ENCODE peak calls at places on chromosomes 13 and 19, in five cellular contexts. One of them, this sample, is unnamed.

GRCh38 chr19:45767881-45768643 is 990 bp downstream of the SIX5 start:
- DNase-seq in NT2/D1: no peak
- DNase-seq in endodermal cell: peak
- DNase-seq in GM23248: peak
- DNase-seq in cardiac muscle cell: peak
- DNase-seq in this sample: peak

GRCh38 chr13:25170554-25171107 is 1.5 kb downstream of the AMER2 start:
- DNase-seq in NT2/D1: no peak
- DNase-seq in endodermal cell: peak
- DNase-seq in GM23248: peak
- DNase-seq in cardiac muscle cell: peak
- DNase-seq in this sample: no peak

GRCh38 chr19:45448887-45449299 is 18.9 kb upstream of the FOSB start:
- DNase-seq in NT2/D1: no peak
- DNase-seq in endodermal cell: no peak
- DNase-seq in GM23248: peak
- DNase-seq in cardiac muscle cell: no peak
- DNase-seq in this sample: no peak

GRCh38 chr13:32549788-32550187 is 11.2 kb upstream of the N4BP2L2 start:
- DNase-seq in NT2/D1: no peak
- DNase-seq in endodermal cell: no peak
- DNase-seq in GM23248: no peak
- DNase-seq in cardiac muscle cell: no peak
- DNase-seq in this sample: no peak

GRCh38 chr19:40717880-40718773 is 1.2 kb downstream of the ITPKC start:
- DNase-seq in NT2/D1: no peak
- DNase-seq in endodermal cell: peak
- DNase-seq in GM23248: peak
- DNase-seq in cardiac muscle cell: peak
- DNase-seq in this sample: peak

GRCh38 chr13:98957731-98958442 is 20.0 kb downstream of the DOCK9 start:
- DNase-seq in NT2/D1: no peak
- DNase-seq in endodermal cell: no peak
- DNase-seq in GM23248: no peak
- DNase-seq in cardiac muscle cell: no peak
- DNase-seq in this sample: no peak

GRCh38 chr13:29767006-29767405 is 83.4 kb downstream of the UBL3 start:
- DNase-seq in NT2/D1: no peak
- DNase-seq in endodermal cell: no peak
- DNase-seq in GM23248: peak
- DNase-seq in cardiac muscle cell: no peak
- DNase-seq in this sample: no peak

GRCh38 chr13:31452525-31452924 is 252.8 kb downstream of the B3GLCT start:
- DNase-seq in NT2/D1: no peak
- DNase-seq in endodermal cell: no peak
- DNase-seq in GM23248: no peak
- DNase-seq in cardiac muscle cell: no peak
- DNase-seq in this sample: no peak

GRCh38 chr13:73698859-73699258 is 435.3 kb downstream of the KLF12 start:
- DNase-seq in NT2/D1: no peak
- DNase-seq in endodermal cell: no peak
- DNase-seq in GM23248: peak
- DNase-seq in cardiac muscle cell: no peak
- DNase-seq in this sample: no peak

GRCh38 chr13:36904219-36904618 is 15.8 kb downstream of the SMAD9 start:
- DNase-seq in NT2/D1: no peak
- DNase-seq in endodermal cell: no peak
- DNase-seq in GM23248: no peak
- DNase-seq in cardiac muscle cell: no peak
- DNase-seq in this sample: no peak

GRCh38 chr13:92074658-92075057 is 676.2 kb downstream of the GPC5 start:
- DNase-seq in NT2/D1: no peak
- DNase-seq in endodermal cell: peak
- DNase-seq in GM23248: no peak
- DNase-seq in cardiac muscle cell: peak
- DNase-seq in this sample: no peak

GRCh38 chr13:111265006-111265700 is 55.3 kb upstream of the TEX29 start:
- DNase-seq in NT2/D1: no peak
- DNase-seq in endodermal cell: peak
- DNase-seq in GM23248: no peak
- DNase-seq in cardiac muscle cell: no peak
- DNase-seq in this sample: no peak

GRCh38 chr19:41753936-41754529 is 1.3 kb upstream of the CEACAM6 start:
- DNase-seq in NT2/D1: no peak
- DNase-seq in endodermal cell: peak
- DNase-seq in GM23248: peak
- DNase-seq in cardiac muscle cell: no peak
- DNase-seq in this sample: peak

GRCh38 chr13:29886446-29886845 is 36.0 kb upstream of the UBL3 start:
- DNase-seq in NT2/D1: no peak
- DNase-seq in endodermal cell: no peak
- DNase-seq in GM23248: no peak
- DNase-seq in cardiac muscle cell: no peak
- DNase-seq in this sample: no peak

GRCh38 chr13:81017525-81018152 is 676.7 kb upstream of the SPRY2 start:
- DNase-seq in NT2/D1: peak
- DNase-seq in endodermal cell: no peak
- DNase-seq in GM23248: peak
- DNase-seq in cardiac muscle cell: peak
- DNase-seq in this sample: no peak

GRCh38 chr19:30481823-30482222 is 109.6 kb downstream of the ZNF536 start:
- DNase-seq in NT2/D1: no peak
- DNase-seq in endodermal cell: no peak
- DNase-seq in GM23248: no peak
- DNase-seq in cardiac muscle cell: no peak
- DNase-seq in this sample: no peak

GRCh38 chr19:35868823-35869326 is 501 bp downstream of the APLP1 start:
- DNase-seq in NT2/D1: no peak
- DNase-seq in endodermal cell: no peak
- DNase-seq in GM23248: no peak
- DNase-seq in cardiac muscle cell: no peak
- DNase-seq in this sample: no peak

GRCh38 chr13:23673354-23673753 is 103.1 kb downstream of the TNFRSF19 start:
- DNase-seq in NT2/D1: no peak
- DNase-seq in endodermal cell: no peak
- DNase-seq in GM23248: peak
- DNase-seq in cardiac muscle cell: no peak
- DNase-seq in this sample: no peak

GRCh38 chr13:95267662-95268369 is 33.4 kb downstream of the ABCC4 start:
- DNase-seq in NT2/D1: no peak
- DNase-seq in endodermal cell: no peak
- DNase-seq in GM23248: peak
- DNase-seq in cardiac muscle cell: no peak
- DNase-seq in this sample: peak

GRCh38 chr19:39360599-39360998 is 18.4 kb downstream of the SAMD4B start:
- DNase-seq in NT2/D1: no peak
- DNase-seq in endodermal cell: no peak
- DNase-seq in GM23248: no peak
- DNase-seq in cardiac muscle cell: no peak
- DNase-seq in this sample: no peak

GRCh38 chr13:45297456-45298205 is 43.4 kb downstream of the TPT1 start:
- DNase-seq in NT2/D1: no peak
- DNase-seq in endodermal cell: no peak
- DNase-seq in GM23248: no peak
- DNase-seq in cardiac muscle cell: no peak
- DNase-seq in this sample: no peak
- H3K4me3 ChIP-seq in NT2/D1: no peak
- H3K4me3 ChIP-seq in endodermal cell: no peak
- H3K4me3 ChIP-seq in GM23248: no peak
- H3K4me3 ChIP-seq in cardiac muscle cell: no peak
- H3K4me3 ChIP-seq in this sample: no peak

GRCh38 chr19:38020331-38020730 is 113.3 kb downstream of the SIPA1L3 start:
- DNase-seq in NT2/D1: no peak
- DNase-seq in endodermal cell: no peak
- DNase-seq in GM23248: no peak
- DNase-seq in cardiac muscle cell: no peak
- DNase-seq in this sample: no peak

GRCh38 chr19:38019427-38019724 is 112.4 kb downstream of the SIPA1L3 start:
- DNase-seq in NT2/D1: no peak
- DNase-seq in endodermal cell: no peak
- DNase-seq in GM23248: no peak
- DNase-seq in cardiac muscle cell: no peak
- DNase-seq in this sample: no peak

GRCh38 chr19:38017504-38018150 is 110.6 kb downstream of the SIPA1L3 start:
- DNase-seq in NT2/D1: no peak
- DNase-seq in endodermal cell: no peak
- DNase-seq in GM23248: no peak
- DNase-seq in cardiac muscle cell: no peak
- DNase-seq in this sample: no peak

GRCh38 chr19:38021356-38021755 is 114.3 kb downstream of the SIPA1L3 start:
- DNase-seq in NT2/D1: no peak
- DNase-seq in endodermal cell: no peak
- DNase-seq in GM23248: peak
- DNase-seq in cardiac muscle cell: no peak
- DNase-seq in this sample: no peak

GRCh38 chr19:38018694-38019426 is 111.9 kb downstream of the SIPA1L3 start:
- DNase-seq in NT2/D1: no peak
- DNase-seq in endodermal cell: no peak
- DNase-seq in GM23248: no peak
- DNase-seq in cardiac muscle cell: no peak
- DNase-seq in this sample: no peak
- H3K4me3 ChIP-seq in NT2/D1: no peak
- H3K4me3 ChIP-seq in endodermal cell: no peak
- H3K4me3 ChIP-seq in GM23248: no peak
- H3K4me3 ChIP-seq in cardiac muscle cell: no peak
- H3K4me3 ChIP-seq in this sample: no peak

DNA sequence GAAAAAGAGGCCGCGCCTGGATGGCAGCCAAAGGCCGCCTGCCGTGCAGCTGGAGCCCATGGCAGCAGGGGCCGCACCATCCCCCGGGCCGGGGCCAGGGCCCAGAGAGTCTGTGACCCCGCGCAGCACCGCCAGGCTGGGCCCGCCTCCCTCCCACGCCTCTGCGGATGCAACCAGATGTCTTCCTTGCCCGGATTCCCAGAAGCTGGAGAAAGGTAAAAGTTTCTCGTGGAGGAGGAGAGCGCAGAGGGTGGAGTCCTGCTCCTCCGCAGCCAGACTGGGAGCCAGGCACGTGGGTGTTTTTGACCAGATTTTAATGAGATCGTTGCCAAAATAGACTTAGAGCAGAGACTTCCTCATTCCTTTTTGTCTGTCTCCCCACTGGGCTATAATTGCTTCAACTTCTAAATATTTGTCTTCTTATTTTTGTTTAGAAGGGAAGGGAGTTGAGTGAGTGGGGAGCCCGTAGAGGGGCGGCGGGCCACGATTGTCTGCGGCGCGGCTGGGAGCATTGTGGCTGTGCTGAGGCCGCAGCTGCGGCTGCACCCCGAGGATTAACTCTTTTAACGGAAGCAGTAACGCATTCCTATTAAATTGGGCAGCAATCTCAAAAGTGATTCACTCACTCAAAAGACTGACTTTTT is 22.8 kb upstream of the NDUFS7 start:
- DNase-seq in NT2/D1: no peak
- DNase-seq in endodermal cell: peak
- DNase-seq in GM23248: peak
- DNase-seq in cardiac muscle cell: no peak
- DNase-seq in this sample: no peak
- H3K4me3 ChIP-seq in NT2/D1: no peak
- H3K4me3 ChIP-seq in endodermal cell: no peak
- H3K4me3 ChIP-seq in GM23248: peak
- H3K4me3 ChIP-seq in cardiac muscle cell: no peak
- H3K4me3 ChIP-seq in this sample: no peak

DNA sequence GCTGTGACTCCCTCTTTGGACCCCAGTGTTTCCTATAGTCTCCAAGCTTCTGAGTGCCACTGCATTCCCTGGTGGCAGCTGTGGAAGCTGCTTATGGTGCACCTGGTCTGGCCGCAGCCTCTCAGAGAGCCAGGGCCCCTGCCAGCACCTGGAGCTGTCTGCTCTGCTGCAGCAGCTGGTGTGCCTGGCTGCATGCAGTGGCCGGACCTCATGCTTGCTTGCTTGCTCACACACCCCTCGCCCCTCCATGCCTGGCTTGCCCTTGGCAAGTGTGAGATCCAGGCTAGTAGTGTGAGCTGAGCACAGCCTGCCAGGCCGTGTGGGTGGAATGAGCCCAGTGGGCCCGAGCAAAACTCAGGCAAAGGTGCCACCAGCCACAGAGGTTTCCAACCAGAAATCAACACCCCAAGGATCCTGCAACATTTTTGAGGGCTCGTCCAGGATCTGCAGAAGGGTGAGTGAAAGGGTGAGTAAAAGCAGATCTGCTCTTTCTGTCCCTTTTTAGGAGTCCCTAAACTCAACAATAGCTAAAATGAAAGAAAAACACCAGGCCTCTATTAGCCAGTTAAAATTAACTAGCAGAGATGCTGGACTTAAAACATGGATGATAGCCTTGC is 7.6 kb upstream of the MLLT1 start:
- DNase-seq in NT2/D1: no peak
- DNase-seq in endodermal cell: no peak
- DNase-seq in GM23248: peak
- DNase-seq in cardiac muscle cell: no peak
- DNase-seq in this sample: no peak
- H3K4me3 ChIP-seq in NT2/D1: no peak
- H3K4me3 ChIP-seq in endodermal cell: no peak
- H3K4me3 ChIP-seq in GM23248: no peak
- H3K4me3 ChIP-seq in cardiac muscle cell: no peak
- H3K4me3 ChIP-seq in this sample: no peak

DNA sequence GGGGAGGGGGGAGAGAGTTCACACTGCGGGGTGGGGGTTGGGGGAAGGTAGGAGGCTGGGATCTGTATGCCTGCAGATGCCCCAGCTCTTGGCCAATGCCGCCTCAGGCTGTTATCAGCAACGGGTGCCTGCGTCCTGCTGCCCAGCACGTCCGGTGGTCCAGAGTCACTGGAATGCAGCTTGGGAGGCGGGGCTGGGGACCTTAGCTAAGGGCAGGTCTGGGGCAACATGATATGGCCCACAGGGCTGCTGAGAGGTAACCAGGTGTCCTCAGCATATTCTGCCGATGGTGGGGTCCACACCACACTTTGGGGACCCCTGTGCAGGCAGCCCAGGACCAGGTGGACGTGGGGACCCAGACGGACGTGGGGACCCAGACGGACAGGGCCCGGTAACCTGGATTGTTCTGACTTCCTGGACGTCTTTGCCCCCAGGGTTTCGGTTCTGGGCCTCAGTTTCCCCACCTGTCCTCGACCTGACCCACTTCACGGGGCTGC is 668 bp upstream of the ARHGAP45 start:
- DNase-seq in NT2/D1: no peak
- DNase-seq in endodermal cell: peak
- DNase-seq in GM23248: no peak
- DNase-seq in cardiac muscle cell: peak
- DNase-seq in this sample: peak
- H3K4me3 ChIP-seq in NT2/D1: peak
- H3K4me3 ChIP-seq in endodermal cell: no peak
- H3K4me3 ChIP-seq in GM23248: no peak
- H3K4me3 ChIP-seq in cardiac muscle cell: peak
- H3K4me3 ChIP-seq in this sample: peak

GRCh38 chr19:18785179-18786124 is 5.7 kb downstream of the COMP start:
- DNase-seq in NT2/D1: peak
- DNase-seq in endodermal cell: peak
- DNase-seq in GM23248: peak
- DNase-seq in cardiac muscle cell: peak
- DNase-seq in this sample: peak
- H3K4me3 ChIP-seq in NT2/D1: peak
- H3K4me3 ChIP-seq in endodermal cell: no peak
- H3K4me3 ChIP-seq in GM23248: no peak
- H3K4me3 ChIP-seq in cardiac muscle cell: no peak
- H3K4me3 ChIP-seq in this sample: no peak

This sample was measured in Caco-2.